ENCODE peak calls at places on chromosomes 2 and 18, in seven cellular contexts. F is K562, C is A549, N is GM12878, Z is HepG2, P is H1, K is IMR-90. V is an unnamed sample.

GRCh38 chr2:37896319-37896718 is 28.8 kb upstream of the RMDN2 start:
- DNase-seq in C (peak; percentile 35), F (no peak), Z (peak; percentile 56), P (no peak), N (no peak), K (no peak), V (peak; percentile 33)

GRCh38 chr2:121019073-121019472 is 265.9 kb downstream of the TFCP2L1 start:
- DNase-seq in F (no peak), P (no peak), Z (no peak), C (no peak), K (peak; percentile 8), N (no peak), V (no peak)

GRCh38 chr2:85779641-85780315 is 26.0 kb downstream of the ATOH8 start:
- DNase-seq in N (no peak), F (no peak), C (no peak), P (no peak), Z (no peak), K (no peak), V (no peak)

GRCh38 chr2:117232305-117232704 is 582.2 kb upstream of the DDX18 start:
- DNase-seq in N (no peak), C (no peak), K (no peak), Z (no peak), P (no peak), F (no peak), V (no peak)

GRCh38 chr2:109258905-109259540 is 130.0 kb downstream of the SH3RF3 start:
- DNase-seq in F (no peak), P (no peak), K (no peak), Z (no peak), N (no peak), C (no peak), V (no peak)

GRCh38 chr2:237280235-237280634 is 133.7 kb downstream of the COL6A3 start:
- DNase-seq in P (no peak), Z (no peak), F (no peak), N (no peak), K (peak; percentile 99), C (no peak), V (no peak)

GRCh38 chr2:109614715-109615636 is 812 bp downstream of the SOWAHC start:
- DNase-seq in C (peak; percentile 31), Z (no peak), P (peak; percentile 69), N (no peak), F (no peak), K (no peak), V (peak; percentile 72)

GRCh38 chr18:37460616-37461015 is 105.0 kb downstream of the CELF4 start:
- DNase-seq in Z (no peak), P (no peak), C (no peak), K (no peak), N (no peak), F (no peak), V (no peak)

GRCh38 chr2:206260427-206261012 is 13.9 kb upstream of the ZDBF2 start:
- DNase-seq in K (peak; percentile 10), Z (peak; percentile 23), C (peak; percentile 54), F (no peak), P (no peak), N (no peak), V (peak; percentile 48)

GRCh38 chr2:143375376-143375880 is 246.2 kb downstream of the ARHGAP15 start:
- DNase-seq in F (no peak), K (peak; percentile 7), C (no peak), Z (no peak), N (no peak), P (no peak), V (no peak)

GRCh38 chr2:15669375-15669910 is 77.8 kb downstream of the DDX1 start:
- DNase-seq in N (no peak), Z (no peak), C (no peak), F (no peak), P (no peak), K (no peak), V (no peak)

GRCh38 chr2:6139142-6139541 is 447.0 kb downstream of the SOX11 start:
- DNase-seq in F (no peak), C (peak; percentile 16), K (no peak), Z (no peak), P (no peak), N (no peak), V (no peak)

GRCh38 chr2:54122939-54123338 is 7.5 kb downstream of the ACYP2 start:
- DNase-seq in K (peak; percentile 80), F (no peak), Z (peak; percentile 79), P (no peak), C (peak; percentile 31), N (no peak), V (no peak)

GRCh38 chr2:98478861-98479770 is 34.5 kb downstream of the INPP4A start:
- DNase-seq in P (no peak), K (no peak), N (no peak), F (no peak), Z (no peak), C (no peak), V (no peak)

GRCh38 chr2:229417906-229418305 is 146.8 kb upstream of the PID1 start:
- DNase-seq in N (no peak), P (no peak), Z (no peak), F (no peak), C (no peak), K (no peak), V (no peak)

GRCh38 chr2:234682492-234683228 is 185.8 kb upstream of the ARL4C start:
- DNase-seq in P (peak; percentile 43), Z (peak; percentile 41), C (no peak), N (no peak), F (no peak), K (peak; percentile 49), V (no peak)

GRCh38 chr2:130819915-130820861 is 16.5 kb upstream of the ARHGEF4 start:
- DNase-seq in K (no peak), P (peak; percentile 72), C (no peak), N (no peak), F (no peak), Z (no peak), V (peak; percentile 81)

GRCh38 chr18:10850828-10851227 is 298.5 kb downstream of the PIEZO2 start:
- DNase-seq in N (no peak), F (no peak), Z (no peak), P (no peak), C (no peak), K (no peak), V (no peak)

GRCh38 chr2:206939340-206939739 is at the start of gene CPO:
- DNase-seq in F (no peak), Z (no peak), K (no peak), N (no peak), C (no peak), P (no peak), V (no peak)

GRCh38 chr2:218618102-218618860 is 10.6 kb downstream of the PLCD4 start:
- DNase-seq in N (no peak), F (no peak), P (no peak), Z (peak; percentile 18), K (no peak), C (no peak), V (peak; percentile 50)

GRCh38 chr2:89829828-89830227 is 1138.4 kb downstream of the RPIA start:
- DNase-seq in N (no peak), P (no peak), F (no peak), C (no peak), Z (no peak), K (peak; percentile 42), V (no peak)

GRCh38 chr2:191899442-191899841 is 52.6 kb upstream of the CAVIN2 start:
- DNase-seq in N (no peak), Z (no peak), P (no peak), F (no peak), K (peak; percentile 91), C (peak; percentile 39), V (no peak)

GRCh38 chr2:134823431-134823830 is 15.0 kb upstream of the ACMSD start:
- DNase-seq in Z (peak; percentile 6), N (no peak), K (no peak), P (no peak), F (no peak), C (no peak), V (no peak)

GRCh38 chr2:134823832-134824231 is 14.6 kb upstream of the ACMSD start:
- DNase-seq in P (no peak), K (no peak), F (no peak), C (no peak), Z (no peak), N (no peak), V (no peak)

GRCh38 chr2:134818321-134818720 is 20.1 kb upstream of the ACMSD start:
- DNase-seq in N (no peak), K (peak; percentile 36), F (no peak), Z (no peak), C (no peak), P (no peak), V (no peak)

GRCh38 chr2:134815741-134816140 is 22.7 kb upstream of the ACMSD start:
- DNase-seq in N (no peak), F (no peak), P (no peak), K (no peak), Z (no peak), C (no peak), V (no peak)

DNA sequence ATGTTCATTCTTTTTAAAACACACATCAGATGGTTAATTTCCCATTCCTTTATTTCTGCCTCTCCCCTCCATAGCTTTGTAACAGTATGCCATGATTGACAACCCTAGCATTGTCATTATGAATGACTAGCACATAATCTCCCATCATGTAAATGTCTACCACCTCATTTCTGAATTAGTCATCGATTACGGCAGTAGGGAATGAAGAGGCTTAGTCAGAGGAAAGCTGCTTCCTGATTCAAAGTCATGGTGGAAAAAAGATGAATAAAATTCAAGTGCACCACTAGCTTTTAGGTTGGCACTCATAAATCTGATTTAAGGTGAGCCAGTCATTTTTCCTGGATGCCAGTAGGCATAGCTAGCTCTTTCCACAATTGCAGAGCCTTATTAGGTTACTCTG is 19.1 kb upstream of the ACMSD start:
- DNase-seq in C (peak; percentile 20), K (peak; percentile 74), N (no peak), F (no peak), P (no peak), Z (no peak), V (no peak)
- TF ChIP-seq USF2 in C (no peak), K (no peak), N (no peak), F (no peak), P (no peak), Z (no peak), V (no peak)

GRCh38 chr2:128498086-128498485 is 179.4 kb upstream of the HS6ST1 start:
- DNase-seq in F (no peak), C (no peak), N (no peak), K (no peak), Z (no peak), P (peak; percentile 26), V (no peak)
- TF ChIP-seq RAD21 in F (no peak), C (no peak), N (no peak), K (no peak), Z (no peak), P (no peak), V (no peak)

DNA sequence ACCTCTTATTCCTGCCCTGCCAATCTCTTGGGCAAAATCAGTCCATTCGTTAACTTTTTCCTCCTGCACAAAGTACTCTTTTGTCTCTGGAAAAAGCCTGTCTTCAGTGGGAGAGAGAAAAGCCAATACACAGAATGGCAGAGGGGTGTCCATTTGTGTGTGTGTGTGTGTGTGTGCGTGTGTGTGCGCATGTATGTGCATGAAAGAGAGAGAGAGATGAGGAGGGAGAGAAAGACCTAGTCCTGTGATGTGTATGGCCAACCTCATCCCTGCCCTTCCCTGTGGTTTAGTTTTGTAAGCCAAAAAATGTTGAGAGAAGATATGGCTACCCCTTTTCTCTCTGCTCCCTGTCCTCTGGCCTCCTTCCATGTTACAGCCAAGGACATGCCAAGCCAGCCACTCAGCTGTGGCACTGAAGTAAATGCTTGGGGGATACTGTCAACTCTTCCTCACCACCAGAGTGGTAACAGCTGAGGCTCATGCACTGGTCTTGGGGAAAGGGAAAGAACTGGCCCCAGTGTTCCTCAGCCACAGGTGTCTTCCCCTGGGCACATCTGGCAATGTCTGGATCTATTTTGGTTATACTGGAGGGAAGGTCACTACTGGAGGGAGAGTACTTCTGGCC is 10.6 kb downstream of the SLC4A5 start:
- DNase-seq in K (no peak), Z (no peak), C (no peak), N (no peak), P (no peak), F (no peak), V (no peak)
- TF ChIP-seq USF2 in K (no peak), Z (no peak), C (no peak), N (no peak), P (no peak), F (no peak), V (no peak)

GRCh38 chr18:28961669-28962228 is 784.8 kb upstream of the CDH2 start:
- DNase-seq in K (peak; percentile 22), C (peak; percentile 16), P (peak; percentile 49), F (no peak), Z (peak; percentile 36), N (no peak), V (peak; percentile 14)
- TF ChIP-seq RAD21 in K (peak; percentile 75), C (peak; percentile 57), P (peak; percentile 93), F (peak; percentile 10), Z (no peak), N (peak; percentile 29), V (peak; percentile 77)

V was measured in SK-N-SH.